ENCODE peak calls at places on chromosome X, in six cellular contexts. J, Q, D, M, O and W are unnamed samples.

GRCh38 chrX:151402719-151403390 is 5.8 kb downstream of the VMA21 start:
- DNase-seq in D (no peak), J (no peak), O (no peak), Q (peak; percentile 13), M (no peak), W (no peak)

GRCh38 chrX:80174925-80175574 is 160.5 kb downstream of the TBX22 start:
- DNase-seq in J (no peak), M (no peak), O (no peak), D (no peak), Q (no peak), W (no peak)

GRCh38 chrX:43333543-43333942 is 322.6 kb upstream of the MAOA start:
- DNase-seq in M (no peak), O (no peak), D (no peak), J (no peak), Q (no peak), W (no peak)

GRCh38 chrX:153873282-153874090 is 12.5 kb downstream of the L1CAM start:
- DNase-seq in D (no peak), O (peak; percentile 88), J (no peak), M (no peak), Q (peak; percentile 66), W (no peak)

GRCh38 chrX:119004920-119005524 is 30.6 kb downstream of the LONRF3 start:
- DNase-seq in O (peak; percentile 49), Q (peak; percentile 58), J (peak; percentile 41), D (peak; percentile 7), M (peak; percentile 69), W (no peak)

GRCh38 chrX:100654256-100654655 is 10.3 kb downstream of the SRPX2 start:
- DNase-seq in J (no peak), M (peak; percentile 13), O (peak; percentile 30), Q (peak; percentile 81), D (no peak), W (no peak)

GRCh38 chrX:130637591-130637990 is 235.8 kb downstream of the RBMX2 start:
- DNase-seq in M (peak; percentile 35), O (no peak), J (no peak), Q (no peak), D (no peak), W (no peak)

GRCh38 chrX:118016422-118016821 is 100.2 kb downstream of the KLHL13 start:
- DNase-seq in D (no peak), J (no peak), M (no peak), Q (no peak), O (no peak), W (no peak)

GRCh38 chrX:21741869-21742701 is 15.8 kb downstream of the SMPX start:
- DNase-seq in M (no peak), O (peak; percentile 16), Q (peak; percentile 82), J (no peak), D (no peak), W (no peak)

GRCh38 chrX:56726609-56727008 is 2.4 kb upstream of the NBDY start:
- DNase-seq in D (no peak), J (peak; percentile 51), M (peak; percentile 31), O (no peak), Q (peak; percentile 60), W (no peak)

GRCh38 chrX:12076046-12076445 is 62.2 kb upstream of the FRMPD4 start:
- DNase-seq in Q (no peak), M (no peak), J (no peak), O (no peak), D (no peak), W (no peak)

GRCh38 chrX:3712080-3712869 is 1.2 kb downstream of the PRKX start:
- DNase-seq in D (peak; percentile 16), O (peak; percentile 19), M (peak; percentile 22), J (no peak), Q (peak; percentile 45), W (no peak)

GRCh38 chrX:44314259-44314734 is 29.2 kb downstream of the EFHC2 start:
- DNase-seq in J (no peak), M (peak; percentile 21), D (no peak), O (no peak), Q (peak; percentile 55), W (no peak)

GRCh38 chrX:107857815-107858214 is 32.1 kb downstream of the MID2 start:
- DNase-seq in Q (no peak), D (no peak), O (no peak), M (no peak), J (no peak), W (no peak)

GRCh38 chrX:40122487-40122886 is 24.7 kb upstream of the BCOR start:
- DNase-seq in O (no peak), D (no peak), Q (no peak), J (no peak), M (no peak), W (no peak)